ENCODE peak calls at places on chromosomes 2 and 18, in four cellular contexts. One of them, this sample, is unnamed.

GRCh38 chr2:208122248-208122647 is 2.1 kb downstream of the CRYGD start:
- DNase-seq in HepG2: no peak
- DNase-seq in SK-N-SH: no peak
- DNase-seq in H1: no peak
- DNase-seq in this sample: no peak

GRCh38 chr18:58247363-58247834 is 203.4 kb downstream of the NEDD4L start:
- DNase-seq in HepG2: no peak
- DNase-seq in SK-N-SH: no peak
- DNase-seq in H1: peak
- DNase-seq in this sample: no peak

GRCh38 chr2:53562407-53562806 is 205.2 kb upstream of the CHAC2 start:
- DNase-seq in HepG2: no peak
- DNase-seq in SK-N-SH: no peak
- DNase-seq in H1: no peak
- DNase-seq in this sample: no peak

GRCh38 chr2:160632576-160632975 is 139.0 kb upstream of the RBMS1 start:
- DNase-seq in HepG2: no peak
- DNase-seq in SK-N-SH: no peak
- DNase-seq in H1: no peak
- DNase-seq in this sample: peak

GRCh38 chr2:240857039-240858008 is 11.3 kb upstream of the AGXT start:
- DNase-seq in HepG2: peak
- DNase-seq in SK-N-SH: no peak
- DNase-seq in H1: no peak
- DNase-seq in this sample: no peak

GRCh38 chr2:108621087-108621559 is 86.9 kb downstream of the LIMS1 start:
- DNase-seq in HepG2: no peak
- DNase-seq in SK-N-SH: no peak
- DNase-seq in H1: peak
- DNase-seq in this sample: no peak

GRCh38 chr2:216691210-216691741 is 4.1 kb downstream of the IGFBP5 start:
- DNase-seq in HepG2: no peak
- DNase-seq in SK-N-SH: peak
- DNase-seq in H1: no peak
- DNase-seq in this sample: no peak

GRCh38 chr2:27323592-27324285 is 842 bp upstream of the MPV17 start:
- DNase-seq in HepG2: no peak
- DNase-seq in SK-N-SH: no peak
- DNase-seq in H1: no peak
- DNase-seq in this sample: no peak

GRCh38 chr2:29114841-29115609 is at the start of gene CLIP4:
- DNase-seq in HepG2: no peak
- DNase-seq in SK-N-SH: peak
- DNase-seq in H1: peak
- DNase-seq in this sample: no peak

GRCh38 chr2:232689152-232689910 is 7.8 kb upstream of the GIGYF2 start:
- DNase-seq in HepG2: no peak
- DNase-seq in SK-N-SH: peak
- DNase-seq in H1: no peak
- DNase-seq in this sample: no peak

GRCh38 chr2:234032301-234032856 is 18.1 kb upstream of the SPP2 start:
- DNase-seq in HepG2: no peak
- DNase-seq in SK-N-SH: no peak
- DNase-seq in H1: no peak
- DNase-seq in this sample: no peak

GRCh38 chr2:231467016-231467545 is 2.8 kb upstream of the NCL start:
- DNase-seq in HepG2: no peak
- DNase-seq in SK-N-SH: no peak
- DNase-seq in H1: no peak
- DNase-seq in this sample: no peak

GRCh38 chr2:12048551-12048950 is 302.1 kb downstream of the LPIN1 start:
- DNase-seq in HepG2: no peak
- DNase-seq in SK-N-SH: peak
- DNase-seq in H1: peak
- DNase-seq in this sample: no peak

GRCh38 chr2:83971547-83971946 is 487.5 kb downstream of the SUCLG1 start:
- DNase-seq in HepG2: no peak
- DNase-seq in SK-N-SH: no peak
- DNase-seq in H1: no peak
- DNase-seq in this sample: no peak

GRCh38 chr2:64770137-64770780 is 116.5 kb upstream of the SERTAD2 start:
- DNase-seq in HepG2: no peak
- DNase-seq in SK-N-SH: no peak
- DNase-seq in H1: no peak
- DNase-seq in this sample: no peak

GRCh38 chr18:58970943-58971799 is 106.5 kb downstream of the ZNF532 start:
- DNase-seq in HepG2: no peak
- DNase-seq in SK-N-SH: no peak
- DNase-seq in H1: no peak
- DNase-seq in this sample: no peak

GRCh38 chr18:69435000-69435399 is 34.3 kb downstream of the DOK6 start:
- DNase-seq in HepG2: no peak
- DNase-seq in SK-N-SH: no peak
- DNase-seq in H1: no peak
- DNase-seq in this sample: no peak

GRCh38 chr2:204127238-204127637 is 190.7 kb downstream of the ICOS start:
- DNase-seq in HepG2: no peak
- DNase-seq in SK-N-SH: no peak
- DNase-seq in H1: peak
- DNase-seq in this sample: no peak

GRCh38 chr2:155815851-155816250 is 516.7 kb downstream of the NR4A2 start:
- DNase-seq in HepG2: peak
- DNase-seq in SK-N-SH: peak
- DNase-seq in H1: peak
- DNase-seq in this sample: no peak

GRCh38 chr2:89850481-89850880 is 1159.0 kb downstream of the RPIA start:
- DNase-seq in HepG2: no peak
- DNase-seq in SK-N-SH: no peak
- DNase-seq in H1: no peak
- DNase-seq in this sample: no peak

GRCh38 chr2:65634304-65634703 is 201.9 kb upstream of the SPRED2 start:
- DNase-seq in HepG2: no peak
- DNase-seq in SK-N-SH: no peak
- DNase-seq in H1: peak
- DNase-seq in this sample: no peak

GRCh38 chr2:8754056-8754790 is 72.4 kb downstream of the ID2 start:
- DNase-seq in HepG2: no peak
- DNase-seq in SK-N-SH: peak
- DNase-seq in H1: no peak
- DNase-seq in this sample: no peak

GRCh38 chr2:197599285-197599965 is 76.0 kb downstream of the RFTN2 start:
- DNase-seq in HepG2: peak
- DNase-seq in SK-N-SH: peak
- DNase-seq in H1: no peak
- DNase-seq in this sample: peak

GRCh38 chr18:26415631-26416030 is 132.7 kb downstream of the KCTD1 start:
- DNase-seq in HepG2: no peak
- DNase-seq in SK-N-SH: no peak
- DNase-seq in H1: no peak
- DNase-seq in this sample: no peak

GRCh38 chr2:42569116-42569711 is 782 bp downstream of the MTA3 start:
- DNase-seq in HepG2: peak
- DNase-seq in SK-N-SH: peak
- DNase-seq in H1: no peak
- DNase-seq in this sample: peak

GRCh38 chr2:145408980-145409379 is 889.1 kb upstream of the ZEB2 start:
- DNase-seq in HepG2: no peak
- DNase-seq in SK-N-SH: no peak
- DNase-seq in H1: no peak
- DNase-seq in this sample: no peak

GRCh38 chr18:66764225-66764624 is 160.3 kb upstream of the CDH19 start:
- DNase-seq in HepG2: no peak
- DNase-seq in SK-N-SH: no peak
- DNase-seq in H1: no peak
- DNase-seq in this sample: no peak

GRCh38 chr2:42906557-42907380 is 114.4 kb upstream of the HAAO start:
- DNase-seq in HepG2: no peak
- DNase-seq in SK-N-SH: peak
- DNase-seq in H1: peak
- DNase-seq in this sample: no peak

GRCh38 chr2:123953848-123954247 is 71.2 kb upstream of the CNTNAP5 start:
- DNase-seq in HepG2: no peak
- DNase-seq in SK-N-SH: no peak
- DNase-seq in H1: no peak
- DNase-seq in this sample: no peak

GRCh38 chr2:200453853-200454524 is 55.9 kb downstream of the KCTD18 start:
- DNase-seq in HepG2: no peak
- DNase-seq in SK-N-SH: no peak
- DNase-seq in H1: no peak
- DNase-seq in this sample: no peak

GRCh38 chr18:37762076-37762475 is 196.5 kb upstream of the CELF4 start:
- DNase-seq in HepG2: no peak
- DNase-seq in SK-N-SH: no peak
- DNase-seq in H1: no peak
- DNase-seq in this sample: no peak

GRCh38 chr2:220034356-220035121 is 407.1 kb downstream of the SLC4A3 start:
- DNase-seq in HepG2: no peak
- DNase-seq in SK-N-SH: no peak
- DNase-seq in H1: no peak
- DNase-seq in this sample: no peak

GRCh38 chr2:30798536-30798991 is 8.7 kb downstream of the CAPN13 start:
- DNase-seq in HepG2: no peak
- DNase-seq in SK-N-SH: no peak
- DNase-seq in H1: no peak
- DNase-seq in this sample: no peak

GRCh38 chr2:222355860-222356259 is 57.1 kb upstream of the PAX3 start:
- DNase-seq in HepG2: no peak
- DNase-seq in SK-N-SH: peak
- DNase-seq in H1: no peak
- DNase-seq in this sample: no peak

GRCh38 chr18:24837065-24837464 is 376.6 kb downstream of the HRH4 start:
- DNase-seq in HepG2: no peak
- DNase-seq in SK-N-SH: no peak
- DNase-seq in H1: no peak
- DNase-seq in this sample: no peak

DNA sequence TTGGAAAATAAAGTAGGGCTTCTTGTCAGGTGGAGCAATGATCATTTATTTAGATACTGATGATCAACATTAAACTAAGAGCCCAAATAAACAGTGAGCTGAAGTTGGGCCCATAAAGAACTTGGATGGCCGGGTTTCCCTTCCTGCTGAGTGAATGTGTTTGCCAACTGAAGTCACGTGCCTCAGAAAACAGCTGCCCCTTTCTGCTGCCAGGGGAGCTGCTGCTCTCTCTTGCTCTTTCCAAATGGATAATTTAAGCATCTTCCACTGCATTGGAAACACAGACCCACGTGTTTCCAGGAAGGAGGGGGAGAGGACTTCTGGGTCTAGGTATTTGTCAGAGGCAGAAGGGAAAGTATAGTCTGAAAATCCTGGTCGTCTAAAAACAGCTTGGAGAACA is 22.9 kb upstream of the NCKAP5 start:
- DNase-seq in HepG2: no peak
- DNase-seq in SK-N-SH: peak
- DNase-seq in H1: no peak
- DNase-seq in this sample: peak
- TF ChIP-seq JUND in HepG2: no peak
- TF ChIP-seq JUND in SK-N-SH: no peak
- TF ChIP-seq JUND in H1: no peak
- TF ChIP-seq JUND in this sample: no peak

GRCh38 chr2:235900631-235901030 is 267.6 kb downstream of the GBX2 start:
- DNase-seq in HepG2: no peak
- DNase-seq in SK-N-SH: no peak
- DNase-seq in H1: no peak
- DNase-seq in this sample: peak
- TF ChIP-seq JUND in HepG2: no peak
- TF ChIP-seq JUND in SK-N-SH: no peak
- TF ChIP-seq JUND in H1: no peak
- TF ChIP-seq JUND in this sample: no peak

GRCh38 chr2:86623549-86624547 is at the start of gene RNF103:
- DNase-seq in HepG2: peak
- DNase-seq in SK-N-SH: peak
- DNase-seq in H1: peak
- DNase-seq in this sample: peak

GRCh38 chr2:86622409-86622877 is 1.2 kb downstream of the RNF103 start:
- DNase-seq in HepG2: no peak
- DNase-seq in SK-N-SH: peak
- DNase-seq in H1: peak
- DNase-seq in this sample: peak

GRCh38 chr2:86621290-86621943 is 2.2 kb downstream of the RNF103 start:
- DNase-seq in HepG2: no peak
- DNase-seq in SK-N-SH: no peak
- DNase-seq in H1: no peak
- DNase-seq in this sample: no peak

GRCh38 chr2:86625096-86625495 is 1.4 kb upstream of the RNF103 start:
- DNase-seq in HepG2: no peak
- DNase-seq in SK-N-SH: no peak
- DNase-seq in H1: no peak
- DNase-seq in this sample: no peak

GRCh38 chr2:86622878-86623548 is 652 bp downstream of the RNF103 start:
- DNase-seq in HepG2: no peak
- DNase-seq in SK-N-SH: peak
- DNase-seq in H1: peak
- DNase-seq in this sample: peak
- TF ChIP-seq JUND in HepG2: no peak
- TF ChIP-seq JUND in SK-N-SH: no peak
- TF ChIP-seq JUND in H1: no peak
- TF ChIP-seq JUND in this sample: no peak

DNA sequence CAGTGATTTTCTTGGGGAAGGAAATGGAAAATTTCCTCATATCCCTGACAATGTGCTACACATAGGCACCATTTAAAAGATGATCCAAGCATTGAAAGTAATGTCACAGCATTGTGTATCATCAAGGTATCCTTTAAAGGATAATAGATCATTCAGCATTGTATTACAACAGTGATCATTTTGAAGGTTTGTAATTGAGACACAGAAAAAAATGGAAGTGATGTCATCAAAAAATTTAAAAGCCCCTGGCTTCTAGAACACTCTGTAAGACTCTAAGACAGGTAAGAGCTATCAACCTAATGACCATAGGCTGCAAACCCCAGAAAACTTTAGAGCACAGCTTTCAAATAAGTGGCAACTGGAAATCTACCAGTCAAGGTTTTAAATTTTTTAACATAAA is 271.4 kb downstream of the ETAA1 start:
- DNase-seq in HepG2: no peak
- DNase-seq in SK-N-SH: no peak
- DNase-seq in H1: no peak
- DNase-seq in this sample: no peak
- TF ChIP-seq JUND in HepG2: no peak
- TF ChIP-seq JUND in SK-N-SH: no peak
- TF ChIP-seq JUND in H1: no peak
- TF ChIP-seq JUND in this sample: no peak

GRCh38 chr2:237374284-237375060 is 39.5 kb downstream of the COL6A3 start:
- DNase-seq in HepG2: no peak
- DNase-seq in SK-N-SH: no peak
- DNase-seq in H1: no peak
- DNase-seq in this sample: no peak

GRCh38 chr2:237371856-237372255 is 42.1 kb downstream of the COL6A3 start:
- DNase-seq in HepG2: no peak
- DNase-seq in SK-N-SH: no peak
- DNase-seq in H1: no peak
- DNase-seq in this sample: no peak
- TF ChIP-seq JUND in HepG2: no peak
- TF ChIP-seq JUND in SK-N-SH: no peak
- TF ChIP-seq JUND in H1: no peak
- TF ChIP-seq JUND in this sample: no peak

GRCh38 chr18:2515408-2515807 is 55.9 kb downstream of the METTL4 start:
- DNase-seq in HepG2: no peak
- DNase-seq in SK-N-SH: no peak
- DNase-seq in H1: no peak
- DNase-seq in this sample: no peak
- TF ChIP-seq JUND in HepG2: no peak
- TF ChIP-seq JUND in SK-N-SH: peak
- TF ChIP-seq JUND in H1: no peak
- TF ChIP-seq JUND in this sample: no peak

GRCh38 chr2:177342736-177343135 is 49.8 kb upstream of the AGPS start:
- DNase-seq in HepG2: no peak
- DNase-seq in SK-N-SH: no peak
- DNase-seq in H1: no peak
- DNase-seq in this sample: no peak
- TF ChIP-seq JUND in HepG2: no peak
- TF ChIP-seq JUND in SK-N-SH: no peak
- TF ChIP-seq JUND in H1: no peak
- TF ChIP-seq JUND in this sample: no peak